ENCODE peak calls at places on chromosomes 11 and 22, in six cellular contexts. I, N, C, G, B and U are unnamed samples.

GRCh38 chr22:22171357-22172218 is 73.0 kb upstream of the VPREB1 start:
- DNase-seq in I (no peak), N (no peak), C (no peak), G (no peak), B (no peak), U (no peak)

GRCh38 chr11:110000858-110001257 is 92.3 kb upstream of the ZC3H12C start:
- DNase-seq in I (no peak), N (no peak), C (no peak), G (no peak), B (no peak), U (no peak)

GRCh38 chr11:112294688-112295340 is 34.2 kb upstream of the PLET1 start:
- DNase-seq in I (peak), N (no peak), C (no peak), G (no peak), B (no peak), U (peak)

GRCh38 chr11:44878696-44879095 is 72.0 kb downstream of the TP53I11 start:
- DNase-seq in I (no peak), N (no peak), C (no peak), G (no peak), B (no peak), U (no peak)

GRCh38 chr11:16012125-16012751 is 344.1 kb downstream of the SOX6 start:
- DNase-seq in I (no peak), N (no peak), C (peak), G (no peak), B (no peak), U (no peak)

GRCh38 chr11:91257593-91258170 is 966.9 kb upstream of the FAT3 start:
- DNase-seq in I (no peak), N (no peak), C (no peak), G (no peak), B (no peak), U (no peak)

GRCh38 chr11:67418476-67419281 is 3.2 kb downstream of the CARNS1 start:
- DNase-seq in I (no peak), N (peak), C (peak), G (peak), B (no peak), U (peak)

GRCh38 chr11:128933481-128934178 is 9.0 kb downstream of the TP53AIP1 start:
- DNase-seq in I (no peak), N (no peak), C (no peak), G (no peak), B (no peak), U (no peak)

GRCh38 chr11:117333921-117334320 is 6.3 kb downstream of the CEP164 start:
- DNase-seq in I (no peak), N (no peak), C (no peak), G (no peak), B (peak), U (no peak)

GRCh38 chr11:34223021-34223813 is 117.8 kb downstream of the NAT10 start:
- DNase-seq in I (peak), N (no peak), C (peak), G (no peak), B (no peak), U (no peak)

GRCh38 chr22:23565942-23566715 is 14.0 kb downstream of the IGLL1 start:
- DNase-seq in I (peak), N (no peak), C (peak), G (peak), B (no peak), U (no peak)

GRCh38 chr22:47032956-47033647 is 270.7 kb downstream of the TBC1D22A start:
- DNase-seq in I (peak), N (no peak), C (no peak), G (no peak), B (no peak), U (no peak)